ENCODE peak calls at places on chromosomes 11 and 22, in nine cellular contexts. B is skeletal muscle cell, H is tibial artery, Q is glutamatergic neuron, W is dermis microvascular lymphatic vessel endothelial cell, O is thyroid gland, L is Right ventricle myocardium superior, A is NCI-H2029, N is Kasumi-1. C is an unnamed sample.

GRCh38 chr22:20763630-20764029 is 10.3 kb upstream of the SERPIND1 start:
- DNase-seq in B (peak; percentile 30), H (no peak), Q (no peak), W (no peak), O (no peak), L (no peak), A (no peak), N (no peak), C (no peak)

GRCh38 chr11:443542-444199 is 1.9 kb upstream of the ANO9 start:
- DNase-seq in B (no peak), H (no peak), Q (no peak), W (peak; percentile 59), O (no peak), L (peak; percentile 30), A (peak; percentile 45), N (no peak), C (no peak)

GRCh38 chr22:20424937-20425587 is 12.6 kb downstream of the SCARF2 start:
- DNase-seq in B (no peak), H (no peak), Q (peak; percentile 56), W (peak; percentile 29), O (no peak), L (peak; percentile 65), A (no peak), N (no peak), C (no peak)

GRCh38 chr22:19289475-19290161 is 1.9 kb downstream of the CLTCL1 start:
- DNase-seq in B (peak; percentile 64), H (no peak), Q (no peak), W (no peak), O (no peak), L (no peak), A (no peak), N (peak; percentile 6), C (no peak)

GRCh38 chr11:15053201-15053685 is 20.1 kb upstream of the CALCB start:
- DNase-seq in B (peak; percentile 42), H (no peak), Q (no peak), W (no peak), O (no peak), L (no peak), A (peak; percentile 64), N (no peak), C (no peak)

GRCh38 chr11:2482745-2483144 is 37.9 kb downstream of the KCNQ1 start:
- DNase-seq in B (no peak), H (no peak), Q (no peak), W (no peak), O (no peak), L (no peak), A (peak; percentile 53), N (no peak), C (no peak)

GRCh38 chr11:130698174-130698573 is 218.1 kb downstream of the SNX19 start:
- DNase-seq in B (no peak), H (no peak), Q (no peak), W (no peak), O (no peak), L (no peak), A (no peak), N (no peak), C (no peak)

GRCh38 chr11:121334973-121335711 is 42.6 kb downstream of the SC5D start:
- DNase-seq in B (no peak), H (no peak), Q (no peak), W (no peak), O (no peak), L (no peak), A (no peak), N (no peak), C (peak; percentile 23)

GRCh38 chr22:38310518-38311330 is 6.5 kb downstream of the CSNK1E start:
- DNase-seq in B (no peak), H (no peak), Q (no peak), W (no peak), O (no peak), L (peak; percentile 69), A (no peak), N (no peak), C (peak; percentile 49)

GRCh38 chr22:44260216-44261035 is 52.3 kb downstream of the SHISAL1 start:
- DNase-seq in B (no peak), H (peak; percentile 10), Q (no peak), W (no peak), O (no peak), L (no peak), A (no peak), N (no peak), C (no peak)

GRCh38 chr22:44335903-44336803 is 23.4 kb upstream of the SHISAL1 start:
- DNase-seq in B (no peak), H (no peak), Q (no peak), W (no peak), O (no peak), L (no peak), A (no peak), N (no peak), C (no peak)

GRCh38 chr11:119480375-119481020 is 57.5 kb upstream of the THY1 start:
- DNase-seq in B (no peak), H (peak; percentile 18), Q (no peak), W (no peak), O (no peak), L (no peak), A (no peak), N (no peak), C (peak; percentile 7)

GRCh38 chr11:2540521-2541320 is 95.9 kb downstream of the KCNQ1 start:
- DNase-seq in B (no peak), H (no peak), Q (peak; percentile 16), W (no peak), O (no peak), L (peak; percentile 44), A (no peak), N (no peak), C (peak; percentile 0)

GRCh38 chr11:22626573-22627239 is 1.1 kb upstream of the FANCF start:
- DNase-seq in B (no peak), H (no peak), Q (no peak), W (no peak), O (no peak), L (no peak), A (no peak), N (no peak), C (no peak)

GRCh38 chr22:44622147-44622427 is 79.9 kb upstream of the PRR5 start:
- DNase-seq in B (no peak), H (no peak), Q (peak; percentile 61), W (no peak), O (no peak), L (no peak), A (peak; percentile 51), N (no peak), C (peak; percentile 58)

GRCh38 chr11:35082322-35083180 is 56.4 kb upstream of the CD44 start:
- DNase-seq in B (no peak), H (peak; percentile 63), Q (no peak), W (peak; percentile 31), O (peak; percentile 24), L (peak; percentile 68), A (peak; percentile 13), N (peak; percentile 98), C (no peak)

GRCh38 chr22:35894937-35895708 is 133.5 kb downstream of the RBFOX2 start:
- DNase-seq in B (peak; percentile 78), H (peak; percentile 47), Q (no peak), W (no peak), O (peak; percentile 64), L (no peak), A (no peak), N (no peak), C (no peak)

GRCh38 chr22:41524809-41525449 is 19.3 kb downstream of the POLR3H start:
- DNase-seq in B (no peak), H (no peak), Q (no peak), W (no peak), O (no peak), L (no peak), A (no peak), N (peak; percentile 89), C (no peak)

GRCh38 chr11:21374381-21374780 is 705.0 kb downstream of the NELL1 start:
- DNase-seq in B (no peak), H (no peak), Q (no peak), W (no peak), O (no peak), L (no peak), A (no peak), N (no peak), C (no peak)

GRCh38 chr22:47164514-47165337 is 402.3 kb downstream of the TBC1D22A start:
- DNase-seq in B (no peak), H (peak; percentile 17), Q (peak; percentile 17), W (peak; percentile 63), O (no peak), L (peak; percentile 33), A (no peak), N (no peak), C (peak; percentile 2)

GRCh38 chr11:82038151-82038550 is 695.5 kb downstream of the FAM181B start:
- DNase-seq in B (no peak), H (no peak), Q (no peak), W (no peak), O (no peak), L (no peak), A (no peak), N (no peak), C (no peak)

GRCh38 chr22:19942886-19943664 is 1.5 kb upstream of the TXNRD2 start:
- DNase-seq in B (peak; percentile 68), H (no peak), Q (no peak), W (peak; percentile 75), O (peak; percentile 50), L (peak; percentile 45), A (no peak), N (peak; percentile 37), C (no peak)

GRCh38 chr11:20161923-20162322 is 1.6 kb upstream of the DBX1 start:
- DNase-seq in B (no peak), H (no peak), Q (no peak), W (no peak), O (no peak), L (no peak), A (no peak), N (no peak), C (no peak)

GRCh38 chr11:121696177-121696863 is 243.6 kb upstream of the SORL1-AS1 start:
- DNase-seq in B (no peak), H (no peak), Q (no peak), W (no peak), O (no peak), L (no peak), A (no peak), N (no peak), C (no peak)

GRCh38 chr11:48096588-48097525 is 116.5 kb downstream of the PTPRJ start:
- DNase-seq in B (no peak), H (no peak), Q (no peak), W (no peak), O (no peak), L (no peak), A (no peak), N (no peak), C (no peak)

GRCh38 chr22:23431337-23432072 is 148.6 kb downstream of the IGLL1 start:
- DNase-seq in B (no peak), H (no peak), Q (no peak), W (no peak), O (no peak), L (no peak), A (no peak), N (no peak), C (no peak)

GRCh38 chr22:40247976-40248375 is 70.3 kb downstream of the TNRC6B start:
- DNase-seq in B (no peak), H (no peak), Q (no peak), W (no peak), O (no peak), L (no peak), A (no peak), N (no peak), C (no peak)

GRCh38 chr22:16962501-16962900 is 45.5 kb downstream of the GAB4 start:
- DNase-seq in B (no peak), H (no peak), Q (no peak), W (no peak), O (no peak), L (no peak), A (no peak), N (no peak), C (no peak)

GRCh38 chr11:88695701-88696414 is 358.3 kb upstream of the CTSC start:
- DNase-seq in B (no peak), H (no peak), Q (peak; percentile 13), W (no peak), O (no peak), L (no peak), A (no peak), N (no peak), C (no peak)

GRCh38 chr11:86755196-86755595 is 45.1 kb upstream of the PRSS23 start:
- DNase-seq in B (no peak), H (no peak), Q (no peak), W (no peak), O (no peak), L (no peak), A (no peak), N (no peak), C (no peak)

GRCh38 chr11:62835336-62835735 is 2.7 kb upstream of the TEX54 start:
- DNase-seq in B (no peak), H (no peak), Q (no peak), W (no peak), O (no peak), L (no peak), A (no peak), N (no peak), C (no peak)

C was measured in BE2C.